ENCODE peak calls at places on chromosomes 4 and X, in ten cellular contexts. One of them, this sample, is unnamed.
A peak's percentile ranks its signal among the peaks of the same experiment; 100 is the strongest.

GRCh38 chr4:107578321-107578720 is 141.7 kb downstream of the PAPSS1 start:
- DNase-seq in cardiac muscle cell: no peak
- DNase-seq in colonic mucosa: no peak
- DNase-seq in mammary epithelial cell: no peak
- DNase-seq in iPS DF 6.9: no peak
- DNase-seq in endodermal cell: no peak
- DNase-seq in CD8-positive, alpha-beta T cell: no peak
- DNase-seq in RWPE2: no peak
- DNase-seq in GM23338: no peak
- DNase-seq in sigmoid colon: no peak
- DNase-seq in this sample: no peak

GRCh38 chrX:41475166-41475565 is 28.0 kb downstream of the NYX start:
- DNase-seq in sigmoid colon: no peak
- DNase-seq in colonic mucosa: no peak
- DNase-seq in endodermal cell: peak; percentile 91
- DNase-seq in RWPE2: no peak
- DNase-seq in cardiac muscle cell: no peak
- DNase-seq in mammary epithelial cell: no peak
- DNase-seq in GM23338: peak; percentile 77
- DNase-seq in iPS DF 6.9: peak; percentile 33
- DNase-seq in CD8-positive, alpha-beta T cell: no peak
- DNase-seq in this sample: no peak

GRCh38 chrX:50903387-50904027 is 7.0 kb upstream of the BMP15 start:
- DNase-seq in cardiac muscle cell: peak; percentile 54
- DNase-seq in GM23338: peak; percentile 72
- DNase-seq in colonic mucosa: peak; percentile 30
- DNase-seq in CD8-positive, alpha-beta T cell: no peak
- DNase-seq in endodermal cell: peak; percentile 69
- DNase-seq in iPS DF 6.9: no peak
- DNase-seq in sigmoid colon: no peak
- DNase-seq in mammary epithelial cell: peak; percentile 20
- DNase-seq in RWPE2: no peak
- DNase-seq in this sample: peak; percentile 49

GRCh38 chrX:45767021-45767491 is 566.4 kb upstream of the DIPK2B start:
- DNase-seq in GM23338: no peak
- DNase-seq in endodermal cell: no peak
- DNase-seq in RWPE2: no peak
- DNase-seq in sigmoid colon: no peak
- DNase-seq in cardiac muscle cell: no peak
- DNase-seq in colonic mucosa: no peak
- DNase-seq in CD8-positive, alpha-beta T cell: no peak
- DNase-seq in mammary epithelial cell: peak; percentile 75
- DNase-seq in iPS DF 6.9: no peak
- DNase-seq in this sample: no peak

GRCh38 chrX:3712080-3712869 is 1.2 kb downstream of the PRKX start:
- DNase-seq in sigmoid colon: peak; percentile 58
- DNase-seq in RWPE2: no peak
- DNase-seq in CD8-positive, alpha-beta T cell: no peak
- DNase-seq in cardiac muscle cell: peak; percentile 18
- DNase-seq in mammary epithelial cell: peak; percentile 32
- DNase-seq in colonic mucosa: peak; percentile 40
- DNase-seq in GM23338: peak; percentile 13
- DNase-seq in endodermal cell: peak; percentile 54
- DNase-seq in iPS DF 6.9: no peak
- DNase-seq in this sample: peak; percentile 9

GRCh38 chrX:21885568-21885967 is 29.8 kb downstream of the YY2 start:
- DNase-seq in GM23338: peak; percentile 1
- DNase-seq in colonic mucosa: no peak
- DNase-seq in cardiac muscle cell: peak; percentile 71
- DNase-seq in sigmoid colon: no peak
- DNase-seq in iPS DF 6.9: no peak
- DNase-seq in mammary epithelial cell: no peak
- DNase-seq in CD8-positive, alpha-beta T cell: no peak
- DNase-seq in RWPE2: no peak
- DNase-seq in endodermal cell: no peak
- DNase-seq in this sample: no peak

GRCh38 chr4:144646523-144647094 is 653 bp downstream of the HHIP start:
- DNase-seq in iPS DF 6.9: no peak
- DNase-seq in CD8-positive, alpha-beta T cell: no peak
- DNase-seq in colonic mucosa: no peak
- DNase-seq in RWPE2: no peak
- DNase-seq in mammary epithelial cell: peak; percentile 30
- DNase-seq in cardiac muscle cell: peak; percentile 39
- DNase-seq in endodermal cell: peak; percentile 68
- DNase-seq in GM23338: peak; percentile 33
- DNase-seq in sigmoid colon: no peak
- DNase-seq in this sample: no peak

GRCh38 chrX:110806145-110806544 is 10.5 kb upstream of the CHRDL1 start:
- DNase-seq in RWPE2: no peak
- DNase-seq in colonic mucosa: no peak
- DNase-seq in cardiac muscle cell: no peak
- DNase-seq in GM23338: no peak
- DNase-seq in CD8-positive, alpha-beta T cell: no peak
- DNase-seq in sigmoid colon: no peak
- DNase-seq in mammary epithelial cell: peak; percentile 28
- DNase-seq in endodermal cell: no peak
- DNase-seq in iPS DF 6.9: no peak
- DNase-seq in this sample: no peak

GRCh38 chr4:151315212-151315886 is 10.1 kb downstream of the SH3D19 start:
- DNase-seq in endodermal cell: no peak
- DNase-seq in sigmoid colon: no peak
- DNase-seq in RWPE2: no peak
- DNase-seq in cardiac muscle cell: no peak
- DNase-seq in iPS DF 6.9: no peak
- DNase-seq in mammary epithelial cell: peak; percentile 56
- DNase-seq in GM23338: no peak
- DNase-seq in CD8-positive, alpha-beta T cell: no peak
- DNase-seq in colonic mucosa: no peak
- DNase-seq in this sample: no peak

GRCh38 chr4:151318310-151319006 is 6.9 kb downstream of the SH3D19 start:
- DNase-seq in cardiac muscle cell: no peak
- DNase-seq in sigmoid colon: no peak
- DNase-seq in iPS DF 6.9: no peak
- DNase-seq in RWPE2: no peak
- DNase-seq in GM23338: no peak
- DNase-seq in colonic mucosa: no peak
- DNase-seq in endodermal cell: no peak
- DNase-seq in mammary epithelial cell: no peak
- DNase-seq in CD8-positive, alpha-beta T cell: no peak
- DNase-seq in this sample: no peak

GRCh38 chr4:151316645-151317044 is 8.8 kb downstream of the SH3D19 start:
- DNase-seq in GM23338: no peak
- DNase-seq in CD8-positive, alpha-beta T cell: no peak
- DNase-seq in endodermal cell: no peak
- DNase-seq in cardiac muscle cell: no peak
- DNase-seq in iPS DF 6.9: no peak
- DNase-seq in colonic mucosa: peak; percentile 56
- DNase-seq in sigmoid colon: no peak
- DNase-seq in mammary epithelial cell: no peak
- DNase-seq in RWPE2: no peak
- DNase-seq in this sample: peak; percentile 88

GRCh38 chr4:151313306-151314028 is 11.9 kb downstream of the SH3D19 start:
- DNase-seq in RWPE2: no peak
- DNase-seq in colonic mucosa: no peak
- DNase-seq in endodermal cell: no peak
- DNase-seq in CD8-positive, alpha-beta T cell: no peak
- DNase-seq in sigmoid colon: no peak
- DNase-seq in mammary epithelial cell: no peak
- DNase-seq in GM23338: no peak
- DNase-seq in iPS DF 6.9: no peak
- DNase-seq in cardiac muscle cell: no peak
- DNase-seq in this sample: peak; percentile 54

DNA sequence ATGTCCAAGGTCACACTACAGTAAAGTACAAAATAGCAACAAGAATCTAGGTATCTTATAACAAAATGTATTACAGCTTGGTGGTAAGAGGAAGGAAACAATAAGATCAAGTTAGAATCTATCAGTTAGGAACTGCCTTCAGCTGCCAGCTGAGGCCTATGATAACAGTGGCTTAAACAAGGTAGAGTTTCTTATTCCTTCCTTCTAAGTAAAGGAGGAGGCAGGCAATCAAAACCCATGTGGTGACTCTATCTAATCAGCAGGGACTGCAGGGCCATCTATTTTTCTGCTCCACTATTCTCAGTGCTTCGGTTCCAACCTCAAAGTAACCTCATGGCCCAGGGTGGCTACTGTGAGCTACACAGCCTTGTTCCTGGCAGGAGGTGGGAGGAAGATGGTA is 10.9 kb downstream of the SH3D19 start:
- DNase-seq in endodermal cell: no peak
- DNase-seq in iPS DF 6.9: no peak
- DNase-seq in sigmoid colon: no peak
- DNase-seq in colonic mucosa: no peak
- DNase-seq in GM23338: no peak
- DNase-seq in CD8-positive, alpha-beta T cell: no peak
- DNase-seq in RWPE2: no peak
- DNase-seq in cardiac muscle cell: no peak
- DNase-seq in mammary epithelial cell: no peak
- DNase-seq in this sample: no peak
- H3K27ac ChIP-seq in endodermal cell: no peak overlapping the region
- H3K27ac ChIP-seq in iPS DF 6.9: no peak overlapping the region
- H3K27ac ChIP-seq in sigmoid colon: peak overlapping the region; percentile 61
- H3K27ac ChIP-seq in colonic mucosa: peak overlapping the region; percentile 35
- H3K27ac ChIP-seq in GM23338: peak overlapping the region; percentile 22
- H3K27ac ChIP-seq in CD8-positive, alpha-beta T cell: no peak overlapping the region
- H3K27ac ChIP-seq in RWPE2: peak overlapping the region; percentile 88
- H3K27ac ChIP-seq in cardiac muscle cell: peak overlapping the region; percentile 88
- H3K27ac ChIP-seq in mammary epithelial cell: peak overlapping the region; percentile 27
- H3K27ac ChIP-seq in this sample: no peak overlapping the region

DNA sequence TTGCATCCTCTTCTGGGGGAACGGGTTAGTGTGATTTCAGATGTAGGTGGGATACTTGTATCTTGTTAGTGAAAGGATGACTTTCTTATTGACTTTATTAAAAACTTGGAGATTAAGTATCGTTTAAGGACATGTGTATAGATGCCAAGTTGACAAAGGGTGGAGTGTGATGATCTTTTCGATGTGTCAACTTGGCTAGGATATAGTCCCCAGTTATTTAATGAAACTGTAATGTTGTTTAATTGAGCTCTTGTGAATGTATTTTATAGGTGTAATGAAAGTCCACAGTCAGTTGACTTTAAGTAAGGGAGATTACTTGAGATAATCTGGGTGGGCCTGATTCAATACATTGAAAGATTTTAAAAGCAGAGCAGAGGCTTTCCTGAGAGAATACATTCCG is 127.0 kb downstream of the AASDH start:
- DNase-seq in RWPE2: no peak
- DNase-seq in mammary epithelial cell: no peak
- DNase-seq in GM23338: no peak
- DNase-seq in CD8-positive, alpha-beta T cell: no peak
- DNase-seq in colonic mucosa: no peak
- DNase-seq in endodermal cell: no peak
- DNase-seq in cardiac muscle cell: no peak
- DNase-seq in sigmoid colon: no peak
- DNase-seq in iPS DF 6.9: no peak
- DNase-seq in this sample: peak; percentile 32
- H3K36me3 ChIP-seq in RWPE2: no peaks in the 10 kb centered on the region
- H3K36me3 ChIP-seq in mammary epithelial cell: no peaks in the 10 kb centered on the region
- H3K36me3 ChIP-seq in GM23338: no peaks in the 10 kb centered on the region
- H3K36me3 ChIP-seq in CD8-positive, alpha-beta T cell: no peaks in the 10 kb centered on the region
- H3K36me3 ChIP-seq in colonic mucosa: no peaks in the 10 kb centered on the region
- H3K36me3 ChIP-seq in endodermal cell: no peaks in the 10 kb centered on the region
- H3K36me3 ChIP-seq in cardiac muscle cell: no peaks in the 10 kb centered on the region
- H3K36me3 ChIP-seq in sigmoid colon: no peaks in the 10 kb centered on the region
- H3K36me3 ChIP-seq in iPS DF 6.9: no peaks in the 10 kb centered on the region
- H3K36me3 ChIP-seq in this sample: no peaks in the 10 kb centered on the region

GRCh38 chr4:99404595-99405287 is 30.4 kb downstream of the ADH7 start:
- DNase-seq in RWPE2: peak; percentile 50
- DNase-seq in colonic mucosa: no peak
- DNase-seq in CD8-positive, alpha-beta T cell: no peak
- DNase-seq in iPS DF 6.9: no peak
- DNase-seq in sigmoid colon: no peak
- DNase-seq in cardiac muscle cell: no peak
- DNase-seq in GM23338: peak; percentile 32
- DNase-seq in mammary epithelial cell: peak; percentile 92
- DNase-seq in endodermal cell: no peak
- DNase-seq in this sample: peak; percentile 36
- H3K4me3 ChIP-seq in RWPE2: no peak overlapping the region
- H3K4me3 ChIP-seq in colonic mucosa: no peak overlapping the region
- H3K4me3 ChIP-seq in CD8-positive, alpha-beta T cell: no peak overlapping the region
- H3K4me3 ChIP-seq in iPS DF 6.9: no peak overlapping the region
- H3K4me3 ChIP-seq in sigmoid colon: no peak overlapping the region
- H3K4me3 ChIP-seq in cardiac muscle cell: no peak overlapping the region
- H3K4me3 ChIP-seq in GM23338: no peak overlapping the region
- H3K4me3 ChIP-seq in mammary epithelial cell: no peak overlapping the region
- H3K4me3 ChIP-seq in endodermal cell: no peak overlapping the region
- H3K4me3 ChIP-seq in this sample: no peak overlapping the region

DNA sequence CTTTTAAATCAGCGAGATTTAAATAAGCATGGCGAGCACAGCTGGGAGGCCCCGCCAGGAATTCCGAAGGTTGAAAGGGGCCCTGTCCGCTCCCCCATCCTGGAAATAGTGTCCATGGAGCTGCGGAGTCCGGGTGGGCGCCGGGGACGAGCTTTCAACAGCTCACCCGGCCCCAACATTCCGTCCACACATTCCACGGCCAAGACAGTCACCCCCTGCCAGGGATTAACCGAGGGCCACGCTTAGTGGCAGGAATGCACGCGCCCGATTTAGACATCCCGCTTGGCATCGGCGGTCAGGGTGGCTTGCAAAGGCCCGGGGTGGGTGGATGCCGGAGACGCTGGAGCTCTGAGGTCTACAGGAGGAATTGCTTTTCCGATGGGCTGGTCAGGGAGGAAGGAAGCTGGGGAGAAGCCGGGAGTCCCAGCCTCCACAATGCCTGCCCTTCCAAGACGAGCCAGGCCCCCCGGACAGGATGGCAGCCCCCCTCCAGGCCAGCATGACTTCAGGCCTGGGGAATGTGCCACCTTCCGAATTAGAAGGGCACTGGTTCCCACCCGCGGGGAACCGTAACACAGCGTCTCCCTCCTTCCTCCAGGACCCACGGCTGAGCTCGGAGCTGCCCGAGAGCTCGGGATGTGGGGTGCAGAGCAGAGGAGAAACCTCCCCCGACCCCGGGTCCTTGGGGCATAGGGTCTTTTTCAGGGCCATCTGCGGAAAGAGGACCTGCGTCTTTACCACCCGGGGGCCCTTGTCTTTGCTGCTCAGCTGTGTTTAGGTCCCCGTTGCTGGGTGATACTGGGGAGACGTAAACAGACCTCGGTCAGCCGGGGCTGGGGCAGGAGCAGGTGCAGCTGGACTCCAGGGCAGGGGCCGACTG is 26.9 kb upstream of the PPP2R3B start:
- DNase-seq in RWPE2: no peak
- DNase-seq in endodermal cell: peak; percentile 87
- DNase-seq in cardiac muscle cell: peak; percentile 69
- DNase-seq in colonic mucosa: no peak
- DNase-seq in CD8-positive, alpha-beta T cell: no peak
- DNase-seq in mammary epithelial cell: no peak
- DNase-seq in iPS DF 6.9: no peak
- DNase-seq in GM23338: peak; percentile 81
- DNase-seq in sigmoid colon: no peak
- DNase-seq in this sample: no peak
- H3K27ac ChIP-seq in RWPE2: no peak overlapping the region
- H3K27ac ChIP-seq in endodermal cell: no peak overlapping the region
- H3K27ac ChIP-seq in cardiac muscle cell: no peak overlapping the region
- H3K27ac ChIP-seq in colonic mucosa: no peak overlapping the region
- H3K27ac ChIP-seq in CD8-positive, alpha-beta T cell: no peak overlapping the region
- H3K27ac ChIP-seq in mammary epithelial cell: no peak overlapping the region
- H3K27ac ChIP-seq in iPS DF 6.9: no peak overlapping the region
- H3K27ac ChIP-seq in GM23338: peak overlapping the region; percentile 93
- H3K27ac ChIP-seq in sigmoid colon: no peak overlapping the region
- H3K27ac ChIP-seq in this sample: no peak overlapping the region

This sample was measured in small intestine.